ENCODE peak calls at places on chromosome 4, in four cellular contexts. V, R, Z and F are unnamed samples.

GRCh38 chr4:98577956-98578355 is 80.5 kb downstream of the TSPAN5 start:
- DNase-seq in R (no peak), V (no peak), Z (no peak), F (no peak)

GRCh38 chr4:188308142-188308541 is 168.9 kb downstream of the TRIML1 start:
- DNase-seq in R (no peak), Z (no peak), V (no peak), F (no peak)

GRCh38 chr4:16150716-16151115 is 66.9 kb upstream of the PROM1 start:
- DNase-seq in V (no peak), Z (no peak), R (no peak), F (no peak)

GRCh38 chr4:54155936-54156335 is 56.0 kb downstream of the GSX2 start:
- DNase-seq in R (no peak), Z (no peak), V (no peak), F (no peak)

GRCh38 chr4:86961103-86961502 is 26.3 kb downstream of the AFF1 start:
- DNase-seq in Z (no peak), V (no peak), R (no peak), F (no peak)

GRCh38 chr4:7344650-7345049 is 90.1 kb downstream of the PSAPL1 start:
- DNase-seq in V (no peak), Z (no peak), R (no peak), F (no peak)

GRCh38 chr4:64330143-64330542 is 79.1 kb downstream of the TECRL start:
- DNase-seq in Z (no peak), R (no peak), V (no peak), F (no peak)

GRCh38 chr4:6225469-6225868 is 25.1 kb upstream of the JAKMIP1 start:
- DNase-seq in Z (no peak), V (no peak), R (peak; percentile 41), F (no peak)

GRCh38 chr4:43330288-43330687 is 437.8 kb downstream of the GRXCR1 start:
- DNase-seq in Z (no peak), V (no peak), R (no peak), F (no peak)

GRCh38 chr4:2805712-2806391 is 13.0 kb downstream of the SH3BP2 start:
- DNase-seq in V (no peak), R (no peak), Z (peak; percentile 76), F (peak; percentile 79)

GRCh38 chr4:54741161-54741560 is 83.4 kb downstream of the KIT start:
- DNase-seq in Z (no peak), V (no peak), R (no peak), F (no peak)

GRCh38 chr4:624705-625590 is at the start of gene PDE6B:
- DNase-seq in R (no peak), V (no peak), Z (no peak), F (peak; percentile 22)

GRCh38 chr4:175639346-175639745 is 172.7 kb downstream of the GPM6A start:
- DNase-seq in V (no peak), Z (no peak), R (no peak), F (no peak)

GRCh38 chr4:148116264-148116663 is 325.9 kb downstream of the NR3C2 start:
- DNase-seq in R (no peak), V (peak; percentile 15), Z (no peak), F (no peak)

GRCh38 chr4:6221851-6222760 is 21.8 kb upstream of the JAKMIP1 start:
- DNase-seq in V (no peak), Z (peak; percentile 37), R (no peak), F (no peak)

GRCh38 chr4:116357758-116358157 is 727.6 kb downstream of the TRAM1L1 start:
- DNase-seq in Z (no peak), V (no peak), R (no peak), F (no peak)